ENCODE peak calls at places on chromosomes 11 and 22, in seven cellular contexts. X, E, T, J, F, H and N are unnamed samples.

GRCh38 chr11:61587951-61588695 is 7.2 kb upstream of the SYT7 start:
- DNase-seq in X (peak; percentile 63), E (peak; percentile 46), T (peak; percentile 76), J (peak; percentile 62), F (peak; percentile 75), H (peak; percentile 17), N (peak; percentile 85)

GRCh38 chr11:111049131-111049530 is 196.4 kb upstream of the POU2AF2 start:
- DNase-seq in X (no peak), E (no peak), T (no peak), J (no peak), F (no peak), H (no peak), N (no peak)

GRCh38 chr11:130706572-130706971 is 209.7 kb downstream of the SNX19 start:
- DNase-seq in X (peak; percentile 93), E (no peak), T (no peak), J (no peak), F (no peak), H (no peak), N (no peak)

GRCh38 chr11:35165416-35166368 is 26.7 kb downstream of the CD44 start:
- DNase-seq in X (peak; percentile 88), E (no peak), T (peak; percentile 45), J (peak; percentile 71), F (no peak), H (peak; percentile 82), N (no peak)

GRCh38 chr11:11979487-11980117 is 28.8 kb downstream of the DKK3 start:
- DNase-seq in X (peak; percentile 88), E (no peak), T (no peak), J (peak; percentile 13), F (peak; percentile 76), H (no peak), N (no peak)

GRCh38 chr22:46974631-46975585 is 212.5 kb downstream of the TBC1D22A start:
- DNase-seq in X (no peak), E (no peak), T (no peak), J (no peak), F (no peak), H (no peak), N (no peak)

GRCh38 chr22:17096095-17096494 is 11.3 kb downstream of the IL17RA start:
- DNase-seq in X (no peak), E (no peak), T (no peak), J (no peak), F (no peak), H (no peak), N (no peak)

GRCh38 chr11:57641426-57641825 is 8.3 kb downstream of the YPEL4 start:
- DNase-seq in X (peak; percentile 81), E (no peak), T (peak; percentile 60), J (peak; percentile 76), F (peak; percentile 73), H (peak; percentile 69), N (peak; percentile 71)

GRCh38 chr22:31451709-31452571 is 37.7 kb downstream of the EIF4ENIF1 start:
- DNase-seq in X (peak; percentile 73), E (peak; percentile 21), T (peak; percentile 51), J (peak; percentile 69), F (peak; percentile 28), H (peak; percentile 67), N (peak; percentile 67)

GRCh38 chr11:17735823-17736772 is 1.5 kb downstream of the KCNC1 start:
- DNase-seq in X (no peak), E (no peak), T (peak; percentile 63), J (no peak), F (no peak), H (no peak), N (peak; percentile 70)

GRCh38 chr22:23431337-23432072 is 148.6 kb downstream of the IGLL1 start:
- DNase-seq in X (no peak), E (no peak), T (peak; percentile 37), J (peak; percentile 2), F (peak; percentile 68), H (no peak), N (no peak)

GRCh38 chr22:45127866-45128265 is 35.9 kb upstream of the NUP50 start:
- DNase-seq in X (peak; percentile 80), E (no peak), T (no peak), J (peak; percentile 58), F (no peak), H (no peak), N (no peak)

GRCh38 chr11:12110201-12110713 is at the start of gene MICAL2:
- DNase-seq in X (peak; percentile 97), E (peak; percentile 61), T (peak; percentile 96), J (peak; percentile 92), F (peak; percentile 97), H (no peak), N (peak; percentile 91)

GRCh38 chr11:76657139-76657823 is 13.3 kb downstream of the LRRC32 start:
- DNase-seq in X (no peak), E (no peak), T (no peak), J (no peak), F (no peak), H (no peak), N (no peak)

GRCh38 chr11:2582958-2583604 is 116.7 kb downstream of the KCNQ1OT1 start:
- DNase-seq in X (no peak), E (no peak), T (no peak), J (no peak), F (no peak), H (no peak), N (no peak)

GRCh38 chr11:123430736-123431356 is 777 bp downstream of the GRAMD1B start:
- DNase-seq in X (peak; percentile 77), E (no peak), T (peak; percentile 70), J (peak; percentile 72), F (peak; percentile 45), H (no peak), N (peak; percentile 81)

GRCh38 chr11:2549876-2550605 is 105.2 kb downstream of the KCNQ1 start:
- DNase-seq in X (no peak), E (no peak), T (no peak), J (no peak), F (no peak), H (no peak), N (no peak)

GRCh38 chr11:27317751-27318150 is 45.3 kb downstream of the CCDC34 start:
- DNase-seq in X (peak; percentile 88), E (peak; percentile 15), T (no peak), J (peak; percentile 42), F (peak; percentile 26), H (no peak), N (no peak)

GRCh38 chr11:44985721-44986120 is 35.0 kb upstream of the TP53I11 start:
- DNase-seq in X (no peak), E (no peak), T (no peak), J (no peak), F (no peak), H (no peak), N (no peak)

GRCh38 chr11:15692739-15693138 is 578.0 kb downstream of the INSC start:
- DNase-seq in X (no peak), E (no peak), T (no peak), J (no peak), F (no peak), H (no peak), N (no peak)

GRCh38 chr22:44582016-44582415 is 84.0 kb upstream of the RTL6 start:
- DNase-seq in X (no peak), E (no peak), T (no peak), J (no peak), F (no peak), H (no peak), N (no peak)

GRCh38 chr11:121318848-121319834 is 26.6 kb downstream of the SC5D start:
- DNase-seq in X (peak; percentile 74), E (peak; percentile 32), T (peak; percentile 55), J (peak; percentile 74), F (peak; percentile 71), H (peak; percentile 82), N (peak; percentile 69)

GRCh38 chr22:38505595-38506117 is 455 bp downstream of the DDX17 start:
- DNase-seq in X (peak; percentile 88), E (no peak), T (peak; percentile 83), J (peak; percentile 40), F (peak; percentile 85), H (peak; percentile 78), N (peak; percentile 52)

GRCh38 chr11:120501440-120501839 is 10.1 kb upstream of the GRIK4 start:
- DNase-seq in X (no peak), E (no peak), T (no peak), J (no peak), F (no peak), H (no peak), N (no peak)

GRCh38 chr11:33403344-33403743 is 146.2 kb downstream of the HIPK3 start:
- DNase-seq in X (no peak), E (no peak), T (no peak), J (no peak), F (no peak), H (no peak), N (no peak)

GRCh38 chr11:26847459-26847858 is 125.6 kb upstream of the SLC5A12 start:
- DNase-seq in X (peak; percentile 17), E (no peak), T (no peak), J (no peak), F (no peak), H (no peak), N (no peak)

GRCh38 chr11:96390403-96390830 is 604 bp downstream of the JRKL start:
- DNase-seq in X (peak; percentile 54), E (no peak), T (no peak), J (no peak), F (no peak), H (no peak), N (no peak)

GRCh38 chr22:30178180-30179126 is 68.1 kb downstream of the LIF start:
- DNase-seq in X (peak; percentile 24), E (peak; percentile 18), T (peak; percentile 19), J (no peak), F (no peak), H (no peak), N (no peak)

GRCh38 chr11:115423728-115424459 is 80.3 kb downstream of the CADM1 start:
- DNase-seq in X (no peak), E (no peak), T (no peak), J (no peak), F (no peak), H (no peak), N (peak; percentile 56)

DNA sequence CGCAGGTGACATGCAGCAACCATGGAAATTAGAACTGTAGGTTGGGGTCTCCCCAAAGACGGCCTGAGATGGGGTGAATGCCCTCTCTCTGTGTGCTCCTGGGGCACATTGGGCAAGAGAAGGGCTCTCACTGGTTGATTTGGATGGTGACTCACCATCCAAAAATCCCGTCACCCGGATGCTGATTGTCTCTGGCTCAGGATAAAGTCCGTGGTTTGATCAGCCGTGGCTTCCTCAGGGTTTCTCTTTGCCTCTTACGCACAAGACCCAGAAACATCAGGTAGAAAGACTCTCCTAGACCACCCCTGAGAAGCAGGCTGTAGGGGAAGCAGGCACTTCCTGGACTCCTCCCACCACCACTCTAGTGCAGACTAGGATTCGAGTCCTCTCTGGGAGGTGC is 176.1 kb upstream of the NCAM1 start:
- DNase-seq in X (peak; percentile 67), E (no peak), T (no peak), J (no peak), F (no peak), H (no peak), N (no peak)
- H3K4me3 ChIP-seq in X (peak overlapping the region; percentile 54), E (no peak overlapping the region), T (no peak overlapping the region), J (no peak overlapping the region), F (no peak overlapping the region), H (no peak overlapping the region), N (no peak overlapping the region)

GRCh38 chr11:118304809-118305248 is 299 bp downstream of the CD3E start:
- DNase-seq in X (no peak), E (no peak), T (no peak), J (no peak), F (no peak), H (no peak), N (no peak)
- H3K4me2 ChIP-seq in X (no peak overlapping the region), E (no peak overlapping the region), T (no peak overlapping the region), J (no peak overlapping the region), F (no peak overlapping the region), H (peak overlapping the region; percentile 39), N (no peak overlapping the region)

GRCh38 chr11:20337526-20338154 is 25.9 kb upstream of the HTATIP2 start:
- DNase-seq in X (peak; percentile 44), E (peak; percentile 27), T (peak; percentile 81), J (peak; percentile 47), F (peak; percentile 54), H (peak; percentile 4), N (peak; percentile 68)
- TF ChIP-seq EZH2phosphoT487 in X (no peak), E (no peak), T (no peak), J (no peak), F (no peak), H (no peak), N (no peak)

GRCh38 chr11:114280696-114281095 is 15.5 kb upstream of the NNMT start:
- DNase-seq in X (peak; percentile 92), E (peak; percentile 35), T (peak; percentile 88), J (peak; percentile 93), F (peak; percentile 81), H (peak; percentile 40), N (peak; percentile 92)
- H3K4me3 ChIP-seq in X (no peak overlapping the region), E (no peak overlapping the region), T (no peak overlapping the region), J (no peak overlapping the region), F (no peak overlapping the region), H (no peak overlapping the region), N (no peak overlapping the region)